ENCODE peak calls at places on chromosome 20, in ten cellular contexts. N is upper lobe of right lung, T is neural progenitor cell, U is transverse colon, P is DND-41, I is heart left ventricle, K is endothelial cell of umbilical vein, X is MM.1S, S is stomach, R is trophoblast cell. G is an unnamed sample. For H3K27me3, the result is how much of the 10 kb centered on the place peaks cover.

GRCh38 chr20:63709149-63709527 is 1.3 kb downstream of the ZGPAT start:
- DNase-seq in K (no peak), U (no peak), R (no peak), X (no peak), N (no peak), S (no peak), P (no peak), T (no peak), I (no peak), G (no peak)

GRCh38 chr20:33305591-33306057 is 22.6 kb downstream of the BPIFB1 start:
- DNase-seq in N (no peak), X (no peak), R (no peak), P (no peak), K (no peak), I (no peak), S (no peak), U (no peak), T (no peak), G (no peak)

GRCh38 chr20:64161595-64162238 is 2.5 kb upstream of the MYT1 start:
- DNase-seq in R (peak), S (no peak), U (peak), X (no peak), P (peak), I (peak), N (no peak), K (peak), T (peak), G (peak)

GRCh38 chr20:21505161-21505809 is 8.6 kb downstream of the NKX2-2 start:
- DNase-seq in P (peak), K (peak), X (peak), T (peak), S (peak), N (peak), I (peak), U (peak), R (peak), G (peak)

GRCh38 chr20:11047559-11047958 is 373.8 kb upstream of the JAG1 start:
- DNase-seq in I (no peak), P (no peak), K (no peak), S (no peak), U (no peak), X (no peak), R (no peak), N (no peak), T (no peak), G (no peak)

GRCh38 chr20:44973053-44973452 is 6.7 kb downstream of the STK4 start:
- DNase-seq in S (no peak), N (no peak), X (no peak), P (no peak), T (no peak), U (no peak), K (no peak), I (no peak), R (no peak), G (no peak)

GRCh38 chr20:42961771-42962170 is 227.9 kb downstream of the PTPRT start:
- DNase-seq in U (no peak), X (no peak), K (no peak), I (no peak), S (no peak), N (no peak), R (no peak), T (no peak), P (no peak), G (no peak)

GRCh38 chr20:61478094-61478493 is 226.0 kb downstream of the CDH4 start:
- DNase-seq in P (no peak), N (no peak), U (no peak), K (no peak), I (no peak), X (no peak), R (no peak), T (no peak), S (no peak), G (no peak)

GRCh38 chr20:60695223-60695622 is 556.8 kb upstream of the CDH4 start:
- DNase-seq in P (peak), X (no peak), K (no peak), I (no peak), N (no peak), R (no peak), U (no peak), T (no peak), S (no peak), G (no peak)

GRCh38 chr20:44204156-44204831 is 6.3 kb downstream of the OSER1 start:
- DNase-seq in T (no peak), K (peak), P (no peak), I (no peak), N (no peak), U (no peak), X (no peak), R (peak), S (no peak), G (no peak)

GRCh38 chr20:53805895-53806384 is 212.3 kb upstream of the ZNF217 start:
- DNase-seq in I (no peak), T (no peak), K (peak), P (no peak), S (no peak), X (no peak), R (peak), N (no peak), U (peak), G (no peak)

GRCh38 chr20:13838664-13839063 is 53.8 kb downstream of the NDUFAF5 start:
- DNase-seq in U (no peak), R (no peak), K (no peak), I (no peak), T (no peak), X (no peak), N (no peak), S (no peak), P (no peak), G (no peak)

GRCh38 chr20:54167909-54168872 is 5.6 kb downstream of the CYP24A1 start:
- DNase-seq in S (no peak), U (no peak), T (no peak), X (no peak), K (no peak), I (no peak), P (no peak), N (no peak), R (no peak), G (no peak)

GRCh38 chr20:1323830-1324597 is 4.9 kb downstream of the SDCBP2 start:
- DNase-seq in S (no peak), P (no peak), I (no peak), X (no peak), R (no peak), T (no peak), N (no peak), U (no peak), K (peak), G (no peak)

GRCh38 chr20:46256293-46256692 is 52.0 kb downstream of the CDH22 start:
- DNase-seq in K (no peak), T (no peak), N (no peak), I (no peak), R (no peak), S (no peak), P (no peak), X (no peak), U (no peak), G (no peak)

GRCh38 chr20:46683939-46684750 is 5.1 kb downstream of the TP53RK start:
- DNase-seq in U (no peak), T (peak), N (peak), P (no peak), S (peak), I (peak), X (no peak), R (peak), K (peak), G (peak)

GRCh38 chr20:6501061-6501460 is 266.4 kb upstream of the BMP2 start:
- DNase-seq in K (peak), T (no peak), R (no peak), U (no peak), P (no peak), S (no peak), I (no peak), X (no peak), N (no peak), G (no peak)

GRCh38 chr20:23212482-23212881 is 126.4 kb upstream of the CD93 start:
- DNase-seq in P (no peak), S (no peak), T (no peak), X (no peak), N (no peak), U (no peak), R (no peak), K (no peak), I (no peak), G (no peak)

GRCh38 chr20:57382516-57382915 is 8.7 kb upstream of the RBM38 start:
- DNase-seq in N (no peak), K (no peak), S (no peak), T (no peak), U (no peak), R (no peak), I (no peak), P (no peak), X (no peak), G (no peak)

GRCh38 chr20:37411408-37412306 is 65.7 kb downstream of the SRC start:
- DNase-seq in P (peak), N (no peak), U (no peak), R (no peak), K (peak), T (peak), X (no peak), I (no peak), S (no peak), G (peak)

GRCh38 chr20:63977392-63978276 is 1.8 kb downstream of the SAMD10 start:
- DNase-seq in U (no peak), I (peak), X (no peak), R (no peak), K (no peak), P (no peak), N (no peak), T (no peak), S (no peak), G (no peak)

DNA sequence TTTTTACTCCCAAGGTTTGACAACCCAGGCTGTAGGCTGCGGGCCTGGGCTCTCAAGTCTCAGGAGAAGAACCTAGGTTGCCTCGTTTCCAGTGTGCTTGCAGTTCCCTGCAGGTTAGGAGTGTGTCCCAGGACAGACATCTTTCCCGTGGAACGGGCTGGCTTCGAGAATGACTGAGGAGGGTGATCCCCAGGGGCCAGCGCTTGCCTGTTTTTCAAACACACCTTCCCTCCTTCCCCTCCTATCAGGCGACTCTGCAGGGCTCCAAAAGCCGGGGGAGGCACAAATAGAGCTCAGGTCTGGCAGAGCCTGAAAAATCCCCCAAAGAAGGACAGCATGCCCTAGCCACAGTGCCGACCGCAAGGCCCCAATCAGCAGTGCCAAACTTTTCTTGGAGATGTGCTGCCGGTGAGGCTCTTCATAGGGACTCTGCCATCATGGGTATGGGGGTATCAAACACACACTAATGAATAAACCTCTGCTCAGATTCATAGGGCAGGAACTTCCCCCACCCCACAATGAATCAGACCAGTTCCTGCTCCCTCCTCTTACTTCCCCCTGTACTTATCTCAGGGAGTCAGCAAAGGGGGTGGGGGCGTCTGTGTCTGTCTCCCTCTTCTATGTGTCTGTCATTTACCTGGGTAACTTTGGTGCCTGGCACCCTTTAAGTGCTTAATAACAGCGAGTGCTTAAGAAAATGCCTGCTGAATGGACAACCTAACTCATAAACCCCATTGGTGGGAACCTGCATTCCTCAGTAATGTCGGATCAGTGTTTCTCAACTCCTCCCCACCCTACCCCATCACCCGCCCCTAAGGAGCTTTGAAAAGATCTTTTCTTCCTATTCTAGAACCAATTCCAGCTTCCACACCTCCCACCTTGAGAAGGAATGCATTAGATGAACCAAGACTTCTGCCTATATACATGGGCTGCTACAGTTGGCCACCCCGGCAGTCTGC is 1.6 kb downstream of the KCNG1 start:
- DNase-seq in P (no peak), T (peak), R (no peak), S (no peak), I (no peak), X (no peak), N (no peak), U (no peak), K (no peak), G (no peak)
- H3K27me3 ChIP-seq in P (under half), T (half or more), R (under half), S (under half), I (half or more), X (half or more), N (half or more), U (half or more), K (under half), G (under half)

GRCh38 chr20:35663516-35663812 is 1.2 kb downstream of the CPNE1 start:
- DNase-seq in X (peak), P (no peak), U (no peak), I (no peak), S (no peak), R (peak), N (no peak), T (no peak), K (no peak), G (no peak)

GRCh38 chr20:35663813-35664543 is 722 bp downstream of the CPNE1 start:
- DNase-seq in U (peak), P (peak), R (no peak), T (peak), S (peak), I (peak), N (peak), X (peak), K (peak), G (no peak)

GRCh38 chr20:35661908-35662307 is 2.8 kb downstream of the CPNE1 start:
- DNase-seq in T (no peak), I (no peak), R (no peak), X (no peak), P (no peak), K (peak), S (no peak), U (no peak), N (no peak), G (no peak)

GRCh38 chr20:35661013-35661412 is 3.7 kb downstream of the CPNE1 start:
- DNase-seq in U (no peak), I (no peak), R (no peak), N (no peak), K (no peak), X (peak), T (no peak), P (no peak), S (no peak), G (no peak)

DNA sequence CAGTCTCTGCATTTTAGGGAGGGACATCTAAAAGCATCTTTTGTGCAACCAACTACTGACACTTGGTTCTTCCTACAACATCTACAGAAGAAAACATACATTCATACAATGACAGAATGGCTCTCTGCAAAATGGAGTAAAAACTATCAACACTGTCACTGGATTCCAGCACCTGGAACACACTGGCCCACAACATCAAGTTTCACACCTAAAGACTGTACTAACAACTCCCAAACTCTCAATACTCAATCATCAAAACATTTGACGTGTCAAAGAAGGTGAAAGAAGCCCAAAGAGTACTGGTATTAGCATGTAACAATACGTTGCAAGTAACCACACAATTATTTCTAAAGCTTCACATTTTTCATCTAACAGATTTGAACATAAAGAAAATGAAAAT is 2.2 kb downstream of the CPNE1 start:
- DNase-seq in P (peak), N (no peak), S (no peak), K (peak), T (no peak), I (no peak), U (no peak), R (no peak), X (no peak), G (no peak)
- H3K4me3 ChIP-seq in P (peak), N (peak), S (peak), K (peak), T (peak), I (peak), U (peak), R (no peak), X (peak), G (peak)

DNA sequence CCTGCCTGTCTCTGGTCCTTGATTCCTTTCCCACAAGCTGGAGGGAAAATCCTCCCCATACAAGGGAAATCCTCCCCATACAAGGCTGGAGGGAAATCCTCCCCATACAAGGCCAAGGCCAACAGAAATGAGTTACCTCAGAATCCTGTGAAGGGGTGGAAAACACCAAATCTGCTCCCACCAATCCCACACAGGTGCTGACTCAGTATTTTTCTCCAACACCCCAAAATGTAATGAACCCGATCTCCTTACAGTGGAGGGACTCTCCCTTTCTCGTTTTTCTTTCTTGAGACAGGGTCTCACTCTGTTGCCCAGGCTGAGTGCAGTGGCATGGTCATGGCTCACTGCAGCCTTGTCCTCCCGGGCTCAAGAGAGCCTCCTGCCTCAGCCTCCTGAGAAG is 6.3 kb downstream of the SNHG17 start:
- DNase-seq in S (no peak), X (no peak), N (no peak), R (no peak), T (no peak), P (no peak), I (no peak), U (no peak), K (no peak), G (no peak)
- H3K27ac ChIP-seq in S (no peak), X (no peak), N (no peak), R (no peak), T (no peak), P (no peak), I (no peak), U (no peak), K (no peak), G (no peak)

DNA sequence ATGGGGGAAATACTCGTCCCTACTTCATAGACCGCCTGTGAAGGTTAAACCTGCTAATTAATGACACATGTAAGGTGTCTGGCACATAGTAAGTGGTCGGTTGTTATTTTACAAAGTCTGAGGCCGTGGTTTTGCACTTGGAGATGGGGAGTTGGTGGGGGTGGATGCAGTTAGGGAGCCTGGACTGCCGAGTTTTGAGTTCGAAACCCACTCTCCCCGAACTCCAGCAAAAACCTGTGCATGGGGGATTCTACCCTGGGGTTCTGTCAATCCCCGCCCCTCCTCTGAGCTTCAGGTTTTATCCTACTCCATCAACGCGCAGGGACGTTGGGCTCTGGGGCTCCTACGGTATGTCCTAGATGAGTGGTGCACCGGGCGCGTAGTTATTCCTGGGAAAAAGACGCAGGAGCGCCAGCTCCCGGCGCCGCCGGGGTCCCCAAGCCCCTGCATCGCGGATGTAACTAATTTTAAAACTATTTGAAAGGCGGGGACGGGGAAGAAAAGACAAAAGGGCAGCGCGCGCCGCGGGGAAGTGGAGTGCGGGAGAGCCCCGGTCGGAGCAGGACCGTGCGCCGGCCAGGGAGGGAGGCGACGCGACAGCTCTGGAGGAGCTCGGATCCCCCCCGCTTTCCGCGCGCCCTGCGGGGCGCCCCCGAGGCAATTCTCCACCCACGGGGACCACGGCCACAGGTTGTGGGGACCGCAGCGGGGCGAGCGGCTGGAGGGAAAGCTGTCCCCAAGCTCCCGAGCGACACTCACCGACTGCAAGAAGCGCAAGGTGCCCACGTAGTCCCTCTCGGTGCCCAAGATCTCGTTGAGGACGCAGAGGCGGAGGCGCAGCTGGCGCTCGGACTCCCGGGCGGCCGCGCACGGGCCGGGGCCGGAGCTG is 672 bp downstream of the PREX1 start:
- DNase-seq in S (peak), N (peak), I (no peak), T (peak), R (no peak), X (peak), U (peak), P (peak), K (peak), G (peak)
- H3K27me3 ChIP-seq in S (under half), N (under half), I (under half), T (half or more), R (under half), X (under half), U (under half), P (under half), K (under half), G (under half)

GRCh38 chr20:51541189-51542032 is 1.1 kb downstream of the NFATC2 start:
- DNase-seq in U (peak), I (peak), S (peak), K (peak), X (peak), P (peak), N (peak), R (no peak), T (peak), G (peak)
- H3K4me3 ChIP-seq in U (peak), I (peak), S (peak), K (peak), X (peak), P (no peak), N (peak), R (no peak), T (peak), G (peak)

GRCh38 chr20:35514371-35514960 is 15.0 kb downstream of the C20orf173 start:
- DNase-seq in S (no peak), P (no peak), N (no peak), U (no peak), I (no peak), T (no peak), R (no peak), X (no peak), K (no peak), G (no peak)
- H3K27ac ChIP-seq in S (no peak), P (no peak), N (no peak), U (no peak), I (no peak), T (no peak), R (no peak), X (no peak), K (no peak), G (no peak)

G was measured in right cardiac atrium.